ENCODE peak calls at places on chromosomes 6 and 20, in six cellular contexts. H is CD8-positive, alpha-beta T cell; Q is Caco-2; T is K562; J is heart right ventricle; L is tibial nerve. C is an unnamed sample.

GRCh38 chr6:72916298-72916697 is 294.4 kb downstream of the KCNQ5 start:
- DNase-seq in L (no peak), H (no peak), T (no peak), Q (no peak), J (no peak), C (no peak)

GRCh38 chr6:7166410-7167293 is 58.9 kb downstream of the RREB1 start:
- DNase-seq in T (peak; percentile 84), J (no peak), Q (no peak), H (no peak), L (no peak), C (no peak)

GRCh38 chr20:60055740-60056139 is 97.5 kb downstream of the CDH26 start:
- DNase-seq in T (no peak), H (peak; percentile 48), J (peak; percentile 42), L (peak; percentile 38), Q (peak; percentile 39), C (no peak)

GRCh38 chr6:13421425-13422057 is 65.9 kb downstream of the GFOD1 start:
- DNase-seq in L (no peak), J (no peak), H (no peak), T (no peak), Q (no peak), C (no peak)

GRCh38 chr6:155491421-155491820 is 35.8 kb upstream of the NOX3 start:
- DNase-seq in T (no peak), L (no peak), Q (no peak), J (no peak), H (no peak), C (no peak)

GRCh38 chr6:129492260-129492659 is 217.7 kb downstream of the ARHGAP18 start:
- DNase-seq in T (no peak), H (no peak), Q (no peak), L (no peak), J (no peak), C (no peak)

GRCh38 chr6:112480551-112480950 is 133.4 kb downstream of the RFPL4B start:
- DNase-seq in H (no peak), J (no peak), T (no peak), Q (no peak), L (no peak), C (peak; percentile 35)

GRCh38 chr6:402901-403658 is 11.5 kb downstream of the IRF4 start:
- DNase-seq in L (no peak), J (no peak), T (no peak), Q (no peak), H (no peak), C (no peak)

GRCh38 chr6:157539421-157539822 is 158.4 kb downstream of the ZDHHC14 start:
- DNase-seq in L (no peak), J (no peak), H (no peak), T (no peak), Q (no peak), C (no peak)

GRCh38 chr6:27205375-27206278 is 41.9 kb upstream of the PRSS16 start:
- DNase-seq in H (peak; percentile 5), J (no peak), T (peak; percentile 44), L (no peak), Q (no peak), C (no peak)

GRCh38 chr20:36861625-36861874 is 14.4 kb upstream of the TLDC2 start:
- DNase-seq in T (no peak), H (no peak), L (no peak), J (peak; percentile 54), Q (no peak), C (no peak)

GRCh38 chr6:56816393-56816792 is 138.5 kb upstream of the BEND6 start:
- DNase-seq in H (no peak), L (no peak), Q (no peak), J (no peak), T (no peak), C (no peak)

GRCh38 chr6:56806368-56806767 is 148.5 kb upstream of the BEND6 start:
- DNase-seq in T (no peak), L (no peak), H (no peak), J (no peak), Q (no peak), C (no peak)

GRCh38 chr6:112086744-112087135 is 542 bp downstream of the TUBE1 start:
- DNase-seq in L (peak; percentile 16), Q (no peak), H (no peak), J (no peak), T (peak; percentile 45), C (peak; percentile 25)

GRCh38 chr6:161228911-161229591 is 44.8 kb downstream of the AGPAT4 start:
- DNase-seq in Q (no peak), T (no peak), J (no peak), L (no peak), H (no peak), C (peak; percentile 92)

GRCh38 chr6:48826884-48827701 is 636.0 kb downstream of the MMUT start:
- DNase-seq in T (no peak), L (no peak), Q (peak; percentile 55), H (no peak), J (no peak), C (peak; percentile 88)

GRCh38 chr6:141048451-141048850 is 1084.3 kb upstream of the GJE1 start:
- DNase-seq in T (no peak), L (no peak), J (no peak), H (no peak), Q (no peak), C (no peak)

GRCh38 chr20:32896521-32897280 is 38.0 kb downstream of the EFCAB8 start:
- DNase-seq in H (no peak), Q (no peak), T (no peak), J (no peak), L (no peak), C (no peak)

GRCh38 chr20:40679119-40679637 is 9.9 kb downstream of the MAFB start:
- DNase-seq in L (no peak), H (no peak), J (no peak), Q (no peak), T (no peak), C (no peak)

GRCh38 chr6:116218172-116218633 is 35.7 kb downstream of the TSPYL4 start:
- DNase-seq in T (no peak), J (no peak), H (no peak), L (no peak), Q (no peak), C (no peak)
- TF ChIP-seq CTCF in T (no peak), J (peak; percentile 51), H (peak; percentile 82), L (peak; percentile 56), Q (peak; percentile 51), C (no peak)

GRCh38 chr20:12623870-12624269 is 384.9 kb upstream of the SPTLC3 start:
- DNase-seq in T (no peak), H (no peak), L (no peak), J (no peak), Q (no peak), C (no peak)

DNA sequence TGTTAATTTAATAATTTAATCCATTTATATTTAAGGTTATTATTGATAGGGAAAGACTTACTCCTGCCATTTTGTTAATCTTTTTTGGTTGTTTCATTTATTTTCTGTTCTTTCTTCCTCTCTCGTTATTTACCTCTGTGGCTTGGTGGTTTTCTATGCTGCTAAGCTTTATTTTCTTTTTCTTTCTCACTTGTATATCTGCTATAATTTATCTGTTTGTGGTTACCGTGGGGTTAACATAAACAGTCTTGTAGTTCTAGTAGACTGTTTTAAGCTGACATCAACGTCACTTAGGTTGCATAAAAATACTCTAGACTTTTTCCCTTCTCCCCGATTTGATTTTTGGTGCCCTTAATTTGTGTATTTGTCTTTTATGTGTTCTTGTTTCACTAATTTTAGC is 381.3 kb upstream of the SPTLC3 start:
- DNase-seq in T (no peak), J (no peak), Q (no peak), H (no peak), L (no peak), C (no peak)
- H3K4me3 ChIP-seq in T (no peak overlapping the region), J (no peak overlapping the region), Q (no peak overlapping the region), H (no peak overlapping the region), L (no peak overlapping the region), C (no peak overlapping the region)

DNA sequence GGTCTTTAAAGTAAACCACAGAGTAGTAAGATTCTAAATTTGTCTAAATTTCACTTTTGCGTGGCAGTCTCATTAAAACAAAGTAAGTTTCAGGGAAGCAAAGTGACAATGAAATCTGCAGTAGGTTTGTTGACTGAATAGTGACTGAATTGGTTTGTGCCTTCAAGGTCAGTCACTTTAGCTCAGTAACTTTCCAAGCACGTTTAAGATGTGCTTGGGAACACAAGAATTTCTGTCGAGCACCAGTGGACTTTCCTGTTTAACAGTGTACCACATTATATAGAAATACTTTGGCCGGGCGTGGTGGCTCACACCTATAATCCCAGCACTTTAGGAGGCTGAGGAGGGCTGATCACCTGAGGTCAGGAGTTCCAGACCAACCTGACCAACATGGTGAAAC is 1.7 kb upstream of the CD24 start:
- DNase-seq in J (no peak), L (no peak), T (no peak), H (no peak), Q (peak; percentile 54), C (no peak)
- H3K27me3 ChIP-seq in J (peaks cover 68% of the 10 kb centered on the region), L (no peaks in the 10 kb centered on the region), T (no peaks in the 10 kb centered on the region), H (peaks cover 8% of the 10 kb centered on the region), Q (no peaks in the 10 kb centered on the region), C (peaks cover 2% of the 10 kb centered on the region)

DNA sequence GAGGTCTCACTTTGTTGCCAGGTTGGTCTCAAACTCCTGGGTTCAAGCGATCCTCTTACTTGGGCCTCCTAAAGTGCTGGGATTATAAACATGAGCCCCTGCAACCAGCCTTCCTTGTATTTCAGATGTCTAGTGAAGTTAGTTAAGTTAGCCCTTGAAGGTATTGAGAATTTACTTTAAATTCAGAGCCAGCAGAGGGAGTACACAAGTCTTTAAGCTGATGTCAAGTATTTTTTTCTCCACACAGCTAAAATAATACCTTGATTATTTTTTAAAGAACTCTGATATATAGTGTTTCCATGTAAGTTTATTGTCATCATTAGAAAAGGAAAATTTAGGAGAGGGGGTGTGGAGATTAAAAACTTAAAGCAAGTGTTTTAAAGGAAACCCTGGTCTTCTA is 9.8 kb downstream of the FOXO3 start:
- DNase-seq in L (no peak), T (no peak), Q (no peak), H (no peak), J (no peak), C (no peak)
- TF ChIP-seq CTCF in L (no peak), T (no peak), Q (no peak), H (no peak), J (no peak), C (peak; percentile 3)

C was measured in kidney epithelial cell.